ENCODE peak calls at places on chromosomes 7 and 10, in four cellular contexts. J is K562, N is A549, G is HepG2. F is an unnamed sample.

GRCh38 chr7:82481499-82482097 is 38.0 kb upstream of the CACNA2D1 start:
- DNase-seq in J (no peak), N (peak), G (peak), F (no peak)

GRCh38 chr10:5449823-5450222 is 37.5 kb downstream of the NET1 start:
- DNase-seq in J (peak), N (peak), G (peak), F (no peak)

GRCh38 chr7:114415054-114415997 is 711 bp downstream of the FOXP2 start:
- DNase-seq in J (no peak), N (no peak), G (no peak), F (no peak)

GRCh38 chr7:133419036-133419435 is 166.2 kb downstream of the EXOC4 start:
- DNase-seq in J (no peak), N (no peak), G (no peak), F (no peak)

GRCh38 chr7:114086491-114086905 is 167.7 kb upstream of the PPP1R3A start:
- DNase-seq in J (no peak), N (no peak), G (no peak), F (peak)

GRCh38 chr10:12377891-12378290 is 28.5 kb downstream of the CAMK1D start:
- DNase-seq in J (no peak), N (no peak), G (no peak), F (no peak)

GRCh38 chr7:100441641-100442535 is 5.6 kb upstream of the PPP1R35 start:
- DNase-seq in J (no peak), N (no peak), G (no peak), F (no peak)

GRCh38 chr10:30591249-30591670 is 38.3 kb downstream of the LYZL2 start:
- DNase-seq in J (peak), N (peak), G (peak), F (no peak)

GRCh38 chr7:30705596-30705995 is 23.3 kb upstream of the CRHR2 start:
- DNase-seq in J (no peak), N (no peak), G (no peak), F (no peak)

GRCh38 chr10:11907914-11908313 is 84.8 kb downstream of the PROSER2 start:
- DNase-seq in J (no peak), N (no peak), G (no peak), F (no peak)

GRCh38 chr10:30600005-30600404 is 29.5 kb downstream of the LYZL2 start:
- DNase-seq in J (no peak), N (no peak), G (no peak), F (no peak)

GRCh38 chr7:13802651-13803050 is 186.8 kb downstream of the ETV1 start:
- DNase-seq in J (no peak), N (no peak), G (no peak), F (no peak)

GRCh38 chr7:28041508-28042314 is 138.9 kb downstream of the JAZF1 start:
- DNase-seq in J (no peak), N (peak), G (no peak), F (no peak)

GRCh38 chr10:33248638-33249037 is 85.8 kb downstream of the NRP1 start:
- DNase-seq in J (no peak), N (no peak), G (no peak), F (no peak)

GRCh38 chr7:30907527-30908267 is 4.0 kb upstream of the AQP1 start:
- DNase-seq in J (no peak), N (no peak), G (no peak), F (no peak)

GRCh38 chr7:132580717-132581285 is 4.5 kb upstream of the PLXNA4 start:
- DNase-seq in J (peak), N (peak), G (peak), F (no peak)

GRCh38 chr10:102004376-102004775 is 51.6 kb downstream of the ARMH3 start:
- DNase-seq in J (no peak), N (no peak), G (no peak), F (no peak)

GRCh38 chr7:100826546-100827329 is 585 bp downstream of the EPHB4 start:
- DNase-seq in J (peak), N (no peak), G (no peak), F (peak)

GRCh38 chr10:124002391-124003069 is 90.9 kb downstream of the CHST15 start:
- DNase-seq in J (no peak), N (no peak), G (no peak), F (no peak)

GRCh38 chr7:151248191-151249033 is at the start of gene SMARCD3:
- DNase-seq in J (peak), N (peak), G (peak), F (no peak)

GRCh38 chr7:151245360-151246160 is 2.9 kb downstream of the SMARCD3 start:
- DNase-seq in J (peak), N (no peak), G (no peak), F (no peak)

GRCh38 chr7:151246161-151247015 is 2.1 kb downstream of the SMARCD3 start:
- DNase-seq in J (no peak), N (peak), G (no peak), F (peak)

GRCh38 chr7:151247611-151248176 is 800 bp downstream of the SMARCD3 start:
- DNase-seq in J (no peak), N (no peak), G (no peak), F (peak)

GRCh38 chr7:151247016-151247580 is 1.4 kb downstream of the SMARCD3 start:
- DNase-seq in J (no peak), N (no peak), G (no peak), F (no peak)
- TF ChIP-seq RNF2 in J (no peak), N (no peak), G (no peak), F (no peak)

GRCh38 chr10:77927343-77928256 is 1.0 kb upstream of the DLG5 start:
- DNase-seq in J (no peak), N (no peak), G (no peak), F (no peak)
- H3K4me2 ChIP-seq in J (peak), N (peak), G (peak), F (peak)

DNA sequence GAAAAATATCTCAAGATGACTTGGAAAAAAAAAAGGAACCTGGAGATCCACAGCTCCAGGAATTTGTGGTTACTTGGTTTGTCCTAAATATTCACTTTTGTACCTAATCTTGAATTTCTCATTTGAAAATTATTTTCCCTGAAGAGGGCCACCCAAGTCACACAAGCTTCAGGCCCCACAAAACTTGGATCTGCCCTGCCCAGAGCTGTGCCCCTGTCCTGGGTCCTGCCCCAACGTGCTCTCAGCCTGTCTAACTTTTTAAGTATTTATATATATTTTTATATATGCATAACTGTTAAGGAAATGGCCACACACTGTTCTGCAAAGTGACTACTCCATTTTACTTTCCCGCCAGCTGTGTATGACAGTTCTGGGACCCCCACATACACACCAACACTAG is 123.5 kb downstream of the ARHGAP22 start:
- DNase-seq in J (no peak), N (no peak), G (no peak), F (no peak)
- TF ChIP-seq RNF2 in J (no peak), N (no peak), G (no peak), F (no peak)

GRCh38 chr7:35399216-35399615 is 145.3 kb upstream of the TBX20 start:
- DNase-seq in J (no peak), N (no peak), G (no peak), F (no peak)

GRCh38 chr7:35405461-35405860 is 151.6 kb upstream of the TBX20 start:
- DNase-seq in J (no peak), N (no peak), G (no peak), F (no peak)

GRCh38 chr7:35398518-35398917 is 144.6 kb upstream of the TBX20 start:
- DNase-seq in J (no peak), N (no peak), G (no peak), F (no peak)

GRCh38 chr7:35401217-35401879 is 147.4 kb upstream of the TBX20 start:
- DNase-seq in J (no peak), N (no peak), G (no peak), F (no peak)

DNA sequence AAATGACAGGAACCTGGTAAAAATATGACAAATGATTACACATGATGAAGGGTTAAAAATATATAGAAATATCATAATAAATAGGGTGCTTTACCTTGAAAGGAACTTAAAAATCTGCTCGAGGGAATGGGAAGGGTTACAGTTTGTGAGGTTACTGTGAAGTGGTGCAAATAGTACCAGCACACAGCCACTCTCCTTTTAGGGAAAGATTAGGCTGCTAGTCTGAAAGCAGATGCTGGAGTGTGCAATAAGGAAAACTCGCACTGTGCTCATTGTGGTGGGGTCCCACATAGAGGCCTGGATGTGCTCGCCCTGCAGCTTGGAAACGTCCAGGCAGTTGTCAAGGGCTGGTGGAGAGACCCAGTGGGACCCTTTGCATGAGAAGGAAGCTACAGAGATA is 145.9 kb upstream of the TBX20 start:
- DNase-seq in J (no peak), N (no peak), G (no peak), F (no peak)
- H3K4me2 ChIP-seq in J (no peak), N (no peak), G (no peak), F (no peak)

DNA sequence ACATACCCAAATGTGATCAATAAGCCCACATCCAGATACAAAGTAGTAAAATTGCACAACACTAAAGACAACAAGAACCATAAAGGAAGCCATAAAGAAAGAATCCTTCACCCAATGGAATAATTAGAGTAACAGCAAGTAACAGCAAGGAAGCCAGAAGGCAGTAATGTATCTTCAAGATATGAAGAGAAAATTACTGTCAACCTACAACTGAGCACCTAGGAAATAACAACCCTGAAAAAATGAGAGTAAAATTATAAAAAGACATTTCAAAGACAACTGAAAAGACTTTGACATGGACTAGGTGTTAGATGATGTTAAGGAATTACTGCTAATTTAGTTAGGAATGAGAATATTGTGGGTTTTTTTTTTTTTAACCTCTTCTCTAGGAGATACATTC is 60.4 kb downstream of the CNOT4 start:
- DNase-seq in J (no peak), N (no peak), G (no peak), F (no peak)
- TF ChIP-seq RNF2 in J (no peak), N (no peak), G (no peak), F (no peak)

GRCh38 chr10:15325243-15326002 is 45.7 kb downstream of the FAM171A1 start:
- DNase-seq in J (peak), N (peak), G (no peak), F (no peak)
- H3K4me2 ChIP-seq in J (peak), N (peak), G (no peak), F (no peak)

GRCh38 chr10:78035025-78035424 is 1.4 kb downstream of the RPS24 start:
- DNase-seq in J (no peak), N (no peak), G (peak), F (no peak)
- TF ChIP-seq RNF2 in J (no peak), N (no peak), G (no peak), F (no peak)